ENCODE peak calls at places on chromosome 7, in eight cellular contexts. G is kidney epithelial cell, A is GM23248, B is right lobe of liver, Q is GM23338, Y is spleen, W is PC-9, K is K562. L is an unnamed sample.
A peak's percentile ranks its signal among the peaks of the same experiment; 100 is the strongest.

GRCh38 chr7:130394421-130395188 is 14.3 kb downstream of the CPA1 start:
- DNase-seq in G (no peak), A (no peak), B (no peak), Q (peak; percentile 11), Y (no peak), W (no peak), K (no peak), L (no peak)

GRCh38 chr7:102321351-102322201 is 34.7 kb downstream of the SPDYE6 start:
- DNase-seq in G (no peak), A (peak; percentile 55), B (peak; percentile 37), Q (peak; percentile 87), Y (peak; percentile 78), W (no peak), K (peak; percentile 56), L (peak; percentile 81)

GRCh38 chr7:11021468-11021867 is 47.8 kb downstream of the PHF14 start:
- DNase-seq in G (no peak), A (no peak), B (no peak), Q (no peak), Y (no peak), W (no peak), K (no peak), L (no peak)

GRCh38 chr7:95059842-95060313 is 152.5 kb downstream of the PPP1R9A start:
- DNase-seq in G (no peak), A (no peak), B (no peak), Q (no peak), Y (no peak), W (no peak), K (no peak), L (no peak)

GRCh38 chr7:76310102-76310957 is 7.9 kb downstream of the HSPB1 start:
- DNase-seq in G (no peak), A (no peak), B (peak; percentile 97), Q (no peak), Y (no peak), W (no peak), K (peak; percentile 60), L (no peak)

GRCh38 chr7:101912711-101913110 is 95.3 kb downstream of the CUX1 start:
- DNase-seq in G (peak; percentile 19), A (no peak), B (no peak), Q (no peak), Y (peak; percentile 47), W (no peak), K (peak; percentile 42), L (peak; percentile 8)

GRCh38 chr7:1156782-1157535 is 3.0 kb downstream of the ZFAND2A start:
- DNase-seq in G (peak; percentile 45), A (peak; percentile 73), B (peak; percentile 93), Q (no peak), Y (no peak), W (peak; percentile 100), K (no peak), L (no peak)

GRCh38 chr7:139004321-139005075 is 23.3 kb upstream of the KIAA1549 start:
- DNase-seq in G (no peak), A (no peak), B (no peak), Q (no peak), Y (no peak), W (no peak), K (no peak), L (no peak)

GRCh38 chr7:44220732-44221131 is 20.0 kb downstream of the YKT6 start:
- DNase-seq in G (no peak), A (no peak), B (no peak), Q (no peak), Y (peak; percentile 61), W (no peak), K (no peak), L (peak; percentile 55)

DNA sequence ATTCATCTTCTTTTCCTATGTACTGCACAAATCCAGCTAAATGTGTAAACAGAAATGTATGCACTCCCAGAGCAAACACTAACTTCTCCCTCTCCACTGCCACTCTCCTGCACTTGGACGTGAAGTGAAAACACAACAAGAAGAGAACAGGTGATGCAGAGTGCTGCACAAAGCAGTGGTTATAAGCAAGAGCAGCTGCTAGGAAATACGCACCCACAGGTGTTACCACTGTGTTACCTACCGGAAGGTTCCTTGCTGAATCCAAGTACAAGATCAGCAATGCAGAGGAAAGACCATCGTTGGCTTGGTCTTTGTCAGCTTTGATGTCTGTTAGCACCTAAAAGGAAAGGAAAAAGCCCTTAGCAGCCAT is 54.6 kb upstream of the NCAPG2 start:
- DNase-seq in G (no peak), A (no peak), B (no peak), Q (no peak), Y (no peak), W (no peak), K (no peak), L (no peak)
- H3K36me3 ChIP-seq in G (peaks cover 1% of the 10 kb centered on the region), A (peaks cover 55% of the 10 kb centered on the region), B (peaks cover 8% of the 10 kb centered on the region), Q (peaks cover 8% of the 10 kb centered on the region), Y (peaks cover 32% of the 10 kb centered on the region), W (peaks cover 58% of the 10 kb centered on the region), K (peaks cover 87% of the 10 kb centered on the region), L (no peaks in the 10 kb centered on the region)

GRCh38 chr7:25169683-25170082 is 44.6 kb upstream of the CYCS start:
- DNase-seq in G (no peak), A (no peak), B (no peak), Q (no peak), Y (no peak), W (no peak), K (no peak), L (no peak)

GRCh38 chr7:25168145-25168544 is 43.1 kb upstream of the CYCS start:
- DNase-seq in G (no peak), A (no peak), B (no peak), Q (no peak), Y (no peak), W (no peak), K (no peak), L (no peak)

GRCh38 chr7:25171516-25171915 is 46.5 kb upstream of the CYCS start:
- DNase-seq in G (no peak), A (no peak), B (no peak), Q (no peak), Y (no peak), W (no peak), K (no peak), L (no peak)

GRCh38 chr7:25173184-25173583 is 48.1 kb upstream of the CYCS start:
- DNase-seq in G (no peak), A (no peak), B (no peak), Q (no peak), Y (no peak), W (no peak), K (no peak), L (no peak)

GRCh38 chr7:25171071-25171470 is 46.0 kb upstream of the CYCS start:
- DNase-seq in G (no peak), A (no peak), B (no peak), Q (no peak), Y (no peak), W (no peak), K (no peak), L (no peak)
- H3K4me3 ChIP-seq in G (no peak overlapping the region), A (no peak overlapping the region), B (no peak overlapping the region), Q (no peak overlapping the region), Y (no peak overlapping the region), W (no peak overlapping the region), K (no peak overlapping the region), L (no peak overlapping the region)

GRCh38 chr7:157219154-157219553 is 80.4 kb downstream of the UBE3C start:
- DNase-seq in G (no peak), A (no peak), B (no peak), Q (no peak), Y (no peak), W (no peak), K (no peak), L (no peak)

GRCh38 chr7:157228864-157229422 is 90.2 kb downstream of the UBE3C start:
- DNase-seq in G (no peak), A (peak; percentile 57), B (no peak), Q (peak; percentile 72), Y (no peak), W (no peak), K (peak; percentile 41), L (no peak)

GRCh38 chr7:157220916-157221569 is 82.3 kb downstream of the UBE3C start:
- DNase-seq in G (no peak), A (no peak), B (no peak), Q (no peak), Y (no peak), W (no peak), K (no peak), L (no peak)

DNA sequence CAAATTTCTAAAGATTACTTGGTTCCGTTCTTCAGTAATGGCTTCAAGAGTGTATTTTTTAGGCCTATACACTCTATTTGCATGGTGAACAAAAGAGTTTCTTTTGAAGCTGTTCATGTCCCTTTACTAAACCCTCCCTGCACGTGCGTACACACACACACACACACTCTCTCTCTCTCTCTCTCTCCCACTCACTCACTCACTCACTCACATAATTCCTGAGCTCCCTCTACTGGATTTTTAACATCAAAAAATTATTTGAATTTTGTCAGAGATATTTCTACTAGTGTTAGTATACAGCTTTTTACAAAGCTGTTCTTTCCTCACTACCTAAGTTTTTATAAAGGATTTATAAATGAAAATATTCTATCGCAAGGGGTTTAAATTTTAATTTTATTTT is 85.9 kb downstream of the UBE3C start:
- DNase-seq in G (no peak), A (peak; percentile 42), B (no peak), Q (no peak), Y (no peak), W (no peak), K (no peak), L (no peak)
- H3K36me3 ChIP-seq in G (peaks cover 5% of the 10 kb centered on the region), A (peaks cover 21% of the 10 kb centered on the region), B (peaks cover 3% of the 10 kb centered on the region), Q (peaks cover 29% of the 10 kb centered on the region), Y (peaks cover 60% of the 10 kb centered on the region), W (peaks cover 15% of the 10 kb centered on the region), K (peaks cover 92% of the 10 kb centered on the region), L (peaks cover 99% of the 10 kb centered on the region)

GRCh38 chr7:47572101-47572460 is 9.8 kb downstream of the TNS3 start:
- DNase-seq in G (no peak), A (peak; percentile 83), B (peak; percentile 63), Q (no peak), Y (no peak), W (no peak), K (no peak), L (no peak)

GRCh38 chr7:47573758-47574472 is 8.0 kb downstream of the TNS3 start:
- DNase-seq in G (peak; percentile 48), A (peak; percentile 93), B (peak; percentile 82), Q (no peak), Y (no peak), W (peak; percentile 97), K (no peak), L (peak; percentile 73)

GRCh38 chr7:47572939-47573757 is 8.8 kb downstream of the TNS3 start:
- DNase-seq in G (no peak), A (no peak), B (peak; percentile 69), Q (peak; percentile 71), Y (no peak), W (no peak), K (no peak), L (no peak)

GRCh38 chr7:47570649-47571050 is 11.3 kb downstream of the TNS3 start:
- DNase-seq in G (no peak), A (peak; percentile 70), B (no peak), Q (no peak), Y (no peak), W (no peak), K (no peak), L (peak; percentile 70)

DNA sequence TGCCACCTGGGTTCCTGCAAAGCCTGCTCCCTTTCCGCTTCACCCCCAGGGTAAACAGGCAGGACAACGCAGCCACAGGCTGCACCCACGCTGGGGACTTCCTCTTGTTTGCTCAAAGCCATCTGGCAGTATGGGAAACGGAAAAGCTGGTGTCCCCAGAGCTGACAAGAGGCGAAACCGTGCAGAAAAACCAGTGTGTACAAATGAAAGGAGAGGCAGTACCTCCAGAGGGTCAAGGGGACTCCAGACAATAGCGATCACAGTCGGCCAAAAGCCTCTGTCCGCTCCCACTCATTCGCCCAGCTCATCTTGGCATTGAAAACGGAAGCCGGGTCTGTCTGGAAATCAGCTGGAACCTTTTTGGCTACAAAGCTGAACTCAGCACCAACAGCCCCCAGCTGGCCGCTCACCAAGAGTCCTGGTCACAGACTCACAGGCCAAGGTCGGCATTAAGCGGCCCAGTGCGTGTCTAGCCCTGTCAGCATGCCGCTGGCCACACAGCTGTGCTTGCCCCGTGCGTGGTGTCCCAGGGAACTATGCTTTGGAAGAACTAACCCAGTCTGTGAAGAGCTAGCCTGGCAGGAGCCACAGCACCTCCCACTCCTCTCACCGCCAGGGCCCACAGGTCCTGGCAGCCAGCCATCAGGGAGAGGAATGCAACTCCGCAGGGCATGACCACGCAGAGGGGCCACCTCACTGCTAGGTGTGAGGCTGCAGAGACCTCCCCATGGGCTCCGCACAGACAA is 10.4 kb downstream of the TNS3 start:
- DNase-seq in G (peak; percentile 64), A (peak; percentile 93), B (peak; percentile 92), Q (no peak), Y (peak; percentile 92), W (no peak), K (no peak), L (peak; percentile 86)
- H3K4me3 ChIP-seq in G (no peak overlapping the region), A (peak overlapping the region; percentile 34), B (peak overlapping the region; percentile 1), Q (no peak overlapping the region), Y (no peak overlapping the region), W (no peak overlapping the region), K (no peak overlapping the region), L (no peak overlapping the region)